ENCODE peak calls at places on chromosomes 12 and 14, in five cellular contexts. F is pancreas, U is cardiac muscle cell, V is AG04450, X is heart right ventricle. I is an unnamed sample.

GRCh38 chr12:47950856-47951468 is 12.4 kb upstream of the TMEM106C start:
- DNase-seq in F (no peak), U (no peak), V (no peak), X (no peak), I (no peak)

GRCh38 chr14:71739273-71739990 is 192.8 kb upstream of the RGS6 start:
- DNase-seq in F (no peak), U (peak; percentile 28), V (no peak), X (no peak), I (no peak)

GRCh38 chr12:5309654-5310053 is 122.3 kb upstream of the NTF3 start:
- DNase-seq in F (no peak), U (no peak), V (no peak), X (no peak), I (peak; percentile 47)

GRCh38 chr14:22598099-22598895 is at the start of gene ABHD4:
- DNase-seq in F (peak; percentile 89), U (peak; percentile 75), V (no peak), X (peak; percentile 86), I (peak; percentile 90)

GRCh38 chr12:132288516-132289188 is 40.7 kb downstream of the GALNT9 start:
- DNase-seq in F (peak; percentile 13), U (no peak), V (no peak), X (peak; percentile 3), I (peak; percentile 31)

GRCh38 chr14:57575482-57575881 is 81.8 kb upstream of the CCDC198 start:
- DNase-seq in F (no peak), U (no peak), V (no peak), X (no peak), I (no peak)

GRCh38 chr12:103806807-103807206 is 34.2 kb downstream of the NT5DC3 start:
- DNase-seq in F (no peak), U (peak; percentile 89), V (no peak), X (no peak), I (no peak)

GRCh38 chr14:40003773-40004172 is 571.5 kb upstream of the FBXO33 start:
- DNase-seq in F (no peak), U (no peak), V (no peak), X (no peak), I (no peak)

GRCh38 chr14:50792058-50792477 is 38.9 kb downstream of the NIN start:
- DNase-seq in F (no peak), U (peak; percentile 50), V (no peak), X (no peak), I (no peak)

GRCh38 chr14:72513346-72513745 is 380.6 kb downstream of the DPF3 start:
- DNase-seq in F (no peak), U (no peak), V (no peak), X (no peak), I (no peak)

GRCh38 chr12:16515666-16516065 is 90.3 kb downstream of the LMO3 start:
- DNase-seq in F (no peak), U (peak; percentile 77), V (no peak), X (no peak), I (no peak)

GRCh38 chr14:82511399-82511798 is 977.7 kb upstream of the SEL1L start:
- DNase-seq in F (no peak), U (no peak), V (no peak), X (no peak), I (no peak)

GRCh38 chr14:56801920-56802319 is 8.4 kb downstream of the OTX2 start:
- DNase-seq in F (no peak), U (no peak), V (no peak), X (no peak), I (no peak)

GRCh38 chr12:128795530-128796361 is 28.0 kb downstream of the SLC15A4 start:
- DNase-seq in F (no peak), U (no peak), V (no peak), X (no peak), I (no peak)

GRCh38 chr12:56716458-56716857 is 8.6 kb downstream of the NACA start:
- DNase-seq in F (no peak), U (no peak), V (no peak), X (no peak), I (no peak)

GRCh38 chr14:64061115-64061514 is 208.3 kb downstream of the SYNE2 start:
- DNase-seq in F (no peak), U (no peak), V (no peak), X (no peak), I (no peak)

GRCh38 chr14:75972729-75973480 is 8.9 kb downstream of the TGFB3 start:
- DNase-seq in F (no peak), U (no peak), V (no peak), X (no peak), I (no peak)

GRCh38 chr12:388547-389137 is 478 bp downstream of the KDM5A start:
- DNase-seq in F (peak; percentile 31), U (peak; percentile 29), V (no peak), X (peak; percentile 34), I (peak; percentile 55)

GRCh38 chr14:60753264-60754126 is 18.9 kb downstream of the MNAT1 start:
- DNase-seq in F (no peak), U (peak; percentile 45), V (no peak), X (no peak), I (no peak)

GRCh38 chr12:119705182-119705581 is 37.2 kb downstream of the PRKAB1 start:
- DNase-seq in F (no peak), U (no peak), V (no peak), X (no peak), I (no peak)

GRCh38 chr14:104115131-104115600 is 23.2 kb upstream of the KIF26A start:
- DNase-seq in F (peak; percentile 13), U (no peak), V (no peak), X (no peak), I (no peak)

GRCh38 chr12:45540661-45541341 is 188.7 kb upstream of the ARID2 start:
- DNase-seq in F (no peak), U (no peak), V (no peak), X (no peak), I (no peak)

GRCh38 chr14:32675433-32675832 is 263.2 kb upstream of the NPAS3 start:
- DNase-seq in F (no peak), U (no peak), V (no peak), X (no peak), I (no peak)

GRCh38 chr12:127381043-127381668 is 885.8 kb upstream of the TMEM132C start:
- DNase-seq in F (peak; percentile 27), U (peak; percentile 9), V (no peak), X (peak; percentile 30), I (no peak)

GRCh38 chr12:6863586-6864321 is 3.6 kb upstream of the TPI1 start:
- DNase-seq in F (no peak), U (no peak), V (no peak), X (no peak), I (no peak)

DNA sequence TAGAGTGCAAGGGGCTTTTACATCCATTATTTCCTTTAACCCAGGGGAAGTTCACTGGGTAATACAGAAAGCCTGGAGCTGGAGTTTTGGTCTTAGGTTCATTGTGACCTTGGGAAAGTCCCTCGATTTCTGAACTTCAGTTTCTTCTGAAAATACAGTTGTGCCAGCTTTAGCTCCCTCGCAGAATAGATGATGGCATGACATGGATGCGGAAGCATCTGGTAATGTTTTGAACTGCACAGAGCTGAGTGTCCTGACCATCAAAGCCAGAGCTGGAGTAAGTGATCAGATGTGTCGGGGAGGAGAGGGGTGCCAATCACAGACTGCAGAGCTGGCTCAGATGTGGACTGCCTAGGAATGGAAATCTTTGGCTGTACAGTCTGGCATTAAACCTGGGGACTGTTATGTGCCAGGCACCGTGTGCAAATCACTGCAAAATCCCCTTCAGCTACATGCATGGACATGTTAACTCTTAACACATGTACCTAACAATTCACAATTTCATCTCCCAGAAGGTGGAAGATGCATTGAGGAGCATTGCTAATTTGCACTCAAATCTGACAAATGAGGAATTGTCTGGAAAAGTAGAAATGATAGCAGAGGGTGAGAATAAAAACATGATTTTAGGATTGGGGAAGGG is 180.9 kb downstream of the ETV6 start:
- DNase-seq in F (no peak), U (no peak), V (no peak), X (no peak), I (no peak)
- H3K27ac ChIP-seq in F (no peak overlapping the region), U (peak overlapping the region; percentile 88), V (no peak overlapping the region), X (peak overlapping the region; percentile 47), I (peak overlapping the region; percentile 4)

GRCh38 chr12:55647027-55647426 is 10.3 kb downstream of the OR10P1 start:
- DNase-seq in F (no peak), U (no peak), V (no peak), X (no peak), I (no peak)
- H3K27ac ChIP-seq in F (no peak overlapping the region), U (no peak overlapping the region), V (no peak overlapping the region), X (no peak overlapping the region), I (peak overlapping the region; percentile 80)

GRCh38 chr12:58302487-58303011 is 361.2 kb downstream of the ATP23 start:
- DNase-seq in F (no peak), U (peak; percentile 19), V (no peak), X (no peak), I (no peak)
- H3K27ac ChIP-seq in F (peak overlapping the region; percentile 15), U (no peak overlapping the region), V (no peak overlapping the region), X (no peak overlapping the region), I (no peak overlapping the region)

GRCh38 chr14:68962681-68963080 is 16.4 kb downstream of the ACTN1 start:
- DNase-seq in F (no peak), U (no peak), V (no peak), X (no peak), I (no peak)
- H3K27ac ChIP-seq in F (no peak overlapping the region), U (no peak overlapping the region), V (peak overlapping the region; percentile 68), X (no peak overlapping the region), I (no peak overlapping the region)

DNA sequence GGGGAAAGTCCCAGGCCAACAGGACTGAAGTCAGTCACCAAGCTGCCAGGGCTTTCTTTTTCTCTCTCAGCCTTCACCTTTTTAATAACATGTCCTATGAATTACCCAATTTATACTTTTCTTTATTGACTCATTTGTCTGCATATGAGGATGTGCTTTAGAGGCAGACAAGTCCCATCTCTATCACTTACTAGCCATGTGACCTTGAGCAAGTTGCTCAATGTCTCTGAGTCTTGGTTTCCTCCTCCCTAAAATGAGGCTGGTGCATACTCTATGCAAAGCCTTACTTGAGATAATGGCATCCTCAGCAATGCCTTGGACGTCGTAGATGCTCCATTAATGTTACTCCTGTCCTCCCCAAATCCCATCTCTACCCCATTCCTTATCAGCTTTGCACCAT is 98.1 kb upstream of the TMPO start:
- DNase-seq in F (no peak), U (peak; percentile 41), V (no peak), X (no peak), I (no peak)
- H3K27ac ChIP-seq in F (no peak overlapping the region), U (no peak overlapping the region), V (no peak overlapping the region), X (no peak overlapping the region), I (peak overlapping the region; percentile 75)

I was measured in lower lobe of right lung.